ENCODE peak calls at places on chromosomes 13 and 19, in eight cellular contexts. V is AG09319, I is GM12864, Y is IMR-90, X is body of pancreas, K is omental fat pad, W is AG04450, Q is foreskin fibroblast. D is an unnamed sample.

GRCh38 chr13:113862191-113862765 is 1.6 kb downstream of the GAS6 start:
- DNase-seq in V (no peak), I (no peak), Y (peak), X (peak), K (peak), W (no peak), Q (no peak), D (no peak)

GRCh38 chr19:14472202-14472961 is 2.8 kb downstream of the PTGER1 start:
- DNase-seq in V (no peak), I (no peak), Y (peak), X (peak), K (peak), W (no peak), Q (no peak), D (peak)

GRCh38 chr13:31122544-31123260 is 39.0 kb downstream of the HSPH1 start:
- DNase-seq in V (no peak), I (no peak), Y (no peak), X (no peak), K (no peak), W (no peak), Q (no peak), D (no peak)

GRCh38 chr13:89763011-89763410 is 1584.5 kb upstream of the MIR17HG start:
- DNase-seq in V (no peak), I (no peak), Y (no peak), X (no peak), K (no peak), W (no peak), Q (no peak), D (no peak)

GRCh38 chr13:113769106-113769505 is 10.1 kb downstream of the TMEM255B start:
- DNase-seq in V (no peak), I (no peak), Y (no peak), X (no peak), K (no peak), W (no peak), Q (no peak), D (no peak)

GRCh38 chr19:7522923-7523667 is 671 bp downstream of the MCOLN1 start:
- DNase-seq in V (no peak), I (no peak), Y (no peak), X (no peak), K (no peak), W (no peak), Q (no peak), D (no peak)

GRCh38 chr19:18373892-18374629 is 11.9 kb upstream of the GDF15 start:
- DNase-seq in V (peak), I (peak), Y (peak), X (peak), K (peak), W (peak), Q (peak), D (peak)

GRCh38 chr19:11494634-11495285 is 10.9 kb downstream of the ZNF653 start:
- DNase-seq in V (no peak), I (no peak), Y (no peak), X (no peak), K (no peak), W (no peak), Q (no peak), D (no peak)

GRCh38 chr13:31053098-31053497 is 108.6 kb downstream of the HSPH1 start:
- DNase-seq in V (no peak), I (no peak), Y (peak), X (no peak), K (no peak), W (no peak), Q (no peak), D (no peak)

GRCh38 chr19:3171894-3172679 is 6.5 kb upstream of the S1PR4 start:
- DNase-seq in V (no peak), I (no peak), Y (no peak), X (no peak), K (no peak), W (no peak), Q (no peak), D (no peak)

GRCh38 chr19:18771328-18772242 is 19.5 kb downstream of the COMP start:
- DNase-seq in V (no peak), I (no peak), Y (no peak), X (no peak), K (no peak), W (no peak), Q (no peak), D (no peak)

GRCh38 chr13:75425216-75426009 is 56.6 kb downstream of the TBC1D4 start:
- DNase-seq in V (no peak), I (peak), Y (no peak), X (no peak), K (no peak), W (no peak), Q (no peak), D (peak)

GRCh38 chr19:39052243-39052746 is 19.9 kb upstream of the FBXO27 start:
- DNase-seq in V (no peak), I (no peak), Y (peak), X (peak), K (peak), W (peak), Q (peak), D (peak)

DNA sequence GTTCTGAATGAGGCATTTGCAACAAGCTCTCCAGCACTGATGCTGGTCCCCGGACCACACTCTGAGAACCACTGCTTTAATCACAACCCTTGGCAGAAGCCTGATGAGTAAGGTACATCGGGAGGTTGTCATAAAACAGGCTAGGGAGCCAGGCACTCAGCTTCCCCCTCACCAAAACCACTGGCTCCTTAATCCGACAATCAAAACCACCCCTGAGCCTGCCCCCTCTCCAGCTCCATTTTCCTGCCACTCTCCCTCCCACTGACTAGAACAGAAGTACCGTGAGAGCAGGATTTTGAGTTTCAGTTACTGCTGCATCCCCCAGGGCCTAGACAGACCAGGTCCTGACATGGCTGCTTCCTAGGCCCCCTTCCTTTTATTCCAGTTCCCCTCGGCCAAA is 7.2 kb downstream of the GSK3A start:
- DNase-seq in V (no peak), I (no peak), Y (no peak), X (no peak), K (no peak), W (no peak), Q (no peak), D (no peak)
- TF ChIP-seq CTCF in V (no peak), I (no peak), Y (no peak), X (no peak), K (no peak), W (no peak), Q (no peak), D (no peak)

GRCh38 chr13:107716741-107717140 is 498.6 kb downstream of the LIG4 start:
- DNase-seq in V (no peak), I (no peak), Y (no peak), X (no peak), K (no peak), W (no peak), Q (no peak), D (no peak)

GRCh38 chr13:107712145-107712544 is 503.2 kb downstream of the LIG4 start:
- DNase-seq in V (no peak), I (no peak), Y (no peak), X (no peak), K (no peak), W (no peak), Q (no peak), D (no peak)

GRCh38 chr13:107716241-107716640 is 499.1 kb downstream of the LIG4 start:
- DNase-seq in V (no peak), I (no peak), Y (no peak), X (no peak), K (no peak), W (no peak), Q (no peak), D (no peak)

GRCh38 chr13:107713314-107713713 is 502.0 kb downstream of the LIG4 start:
- DNase-seq in V (no peak), I (no peak), Y (no peak), X (no peak), K (no peak), W (no peak), Q (no peak), D (no peak)

DNA sequence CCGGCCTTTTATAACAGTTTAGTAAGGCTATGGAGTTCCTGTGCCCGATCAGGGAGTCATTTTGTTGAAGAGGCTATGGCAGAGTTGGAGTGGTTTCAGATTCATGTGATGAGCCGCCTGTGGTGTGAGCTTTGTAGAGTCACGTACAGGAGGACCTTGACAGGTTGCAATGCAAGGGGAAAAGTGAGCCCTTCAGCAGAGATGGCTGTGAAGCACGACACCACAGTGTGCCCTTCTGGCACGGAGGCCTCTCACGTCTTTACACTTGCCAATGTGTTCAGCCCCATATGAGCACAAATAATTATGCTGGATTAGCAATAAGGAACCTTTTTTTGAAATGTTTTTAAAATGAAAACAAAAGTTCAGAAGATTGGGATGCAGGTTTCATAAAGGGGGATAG is 499.8 kb downstream of the LIG4 start:
- DNase-seq in V (no peak), I (no peak), Y (no peak), X (no peak), K (no peak), W (no peak), Q (no peak), D (no peak)
- TF ChIP-seq CTCF in V (no peak), I (no peak), Y (no peak), X (no peak), K (no peak), W (no peak), Q (no peak), D (no peak)

GRCh38 chr13:35718084-35718483 is 241.6 kb upstream of the MAB21L1 start:
- DNase-seq in V (no peak), I (no peak), Y (no peak), X (no peak), K (no peak), W (no peak), Q (no peak), D (no peak)
- TF ChIP-seq CTCF in V (no peak), I (no peak), Y (no peak), X (no peak), K (no peak), W (no peak), Q (no peak), D (no peak)

DNA sequence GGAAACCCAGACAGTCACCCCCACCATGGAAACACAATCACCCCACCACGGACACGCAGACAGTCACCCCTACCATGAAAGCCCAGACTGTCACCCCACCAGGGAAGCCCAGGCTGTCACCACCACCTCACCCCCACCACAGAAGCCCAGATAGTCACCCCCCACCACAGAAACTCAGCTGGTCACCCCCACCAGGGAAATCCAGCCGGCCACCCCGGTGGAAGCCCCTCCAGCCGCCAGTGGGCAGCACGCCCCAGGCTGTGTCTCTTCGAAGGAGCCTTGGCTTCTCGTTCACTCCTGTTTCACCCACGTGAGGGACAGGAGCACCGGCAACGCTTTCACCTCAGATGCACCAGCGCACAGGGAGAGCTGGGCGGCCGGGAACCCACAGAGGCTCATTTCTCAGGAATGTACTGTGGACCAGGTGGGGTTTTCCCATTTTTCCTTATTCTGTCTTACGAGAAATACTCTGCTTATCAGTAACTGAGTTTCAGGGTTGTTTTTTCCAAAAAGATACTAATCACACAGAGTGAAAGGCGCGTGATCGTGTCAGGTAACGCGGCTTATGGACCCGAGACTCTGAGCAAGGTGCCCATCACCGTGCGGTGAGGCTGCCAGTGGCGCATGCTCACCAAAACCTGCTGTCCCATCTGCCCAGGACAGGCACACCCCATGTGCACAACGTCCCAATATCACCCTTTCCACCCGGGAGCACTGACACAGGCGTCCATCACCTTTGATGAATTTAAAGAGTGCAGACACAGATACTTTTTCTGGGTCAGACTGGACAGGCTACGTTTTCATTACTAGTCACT is 28.0 kb downstream of the CARS2 start:
- DNase-seq in V (no peak), I (no peak), Y (peak), X (no peak), K (no peak), W (no peak), Q (no peak), D (no peak)
- TF ChIP-seq CTCF in V (no peak), I (no peak), Y (no peak), X (no peak), K (no peak), W (no peak), Q (no peak), D (no peak)

D was measured in GM06990.